ENCODE peak calls at places on chromosome 21, in seven cellular contexts. Y, O, R, A, I, M and C are unnamed samples.
A peak's percentile ranks its signal among the peaks of the same experiment; 100 is the strongest.

GRCh38 chr21:25636727-25637126 is 2.3 kb upstream of the JAM2 start:
- DNase-seq in O (no peak), M (no peak), Y (no peak), I (no peak), R (no peak), A (no peak), C (no peak)

GRCh38 chr21:25701529-25701928 is 33.2 kb downstream of the ATP5PF start:
- DNase-seq in M (no peak), A (no peak), Y (no peak), R (no peak), I (no peak), O (no peak), C (no peak)

GRCh38 chr21:45852886-45853400 is 128.6 kb upstream of the COL6A1 start:
- DNase-seq in M (no peak), O (no peak), I (no peak), Y (no peak), A (no peak), R (no peak), C (no peak)

GRCh38 chr21:20110368-20110767 is 887.8 kb upstream of the NCAM2 start:
- DNase-seq in O (no peak), Y (no peak), I (no peak), R (no peak), M (no peak), A (no peak), C (no peak)

GRCh38 chr21:26715878-26716506 is 129.2 kb downstream of the ADAMTS1 start:
- DNase-seq in R (peak; percentile 6), M (peak; percentile 48), O (peak; percentile 8), Y (no peak), I (peak; percentile 45), A (peak; percentile 79), C (peak; percentile 3)

GRCh38 chr21:44931137-44931500 is 8.7 kb upstream of the SLX9 start:
- DNase-seq in Y (no peak), A (no peak), R (no peak), I (no peak), O (no peak), M (peak; percentile 49), C (no peak)

GRCh38 chr21:34595457-34595856 is 19.5 kb downstream of the RCAN1 start:
- DNase-seq in O (no peak), M (no peak), R (peak; percentile 57), I (no peak), Y (no peak), A (peak; percentile 28), C (no peak)

GRCh38 chr21:42003051-42003461 is 7.1 kb downstream of the ZBTB21 start:
- DNase-seq in A (no peak), M (no peak), R (no peak), O (no peak), Y (no peak), I (no peak), C (no peak)

GRCh38 chr21:17780539-17780938 is 38.6 kb downstream of the C21orf91 start:
- DNase-seq in I (no peak), R (no peak), O (no peak), M (no peak), Y (peak; percentile 95), A (no peak), C (no peak)

GRCh38 chr21:25925064-25925463 is 190.3 kb downstream of the GABPA start:
- DNase-seq in Y (no peak), A (no peak), M (no peak), R (no peak), O (no peak), I (no peak), C (no peak)

GRCh38 chr21:35924714-35925301 is 135.5 kb downstream of the SETD4 start:
- DNase-seq in O (no peak), R (no peak), A (no peak), I (peak; percentile 23), Y (no peak), M (no peak), C (no peak)
- TF ChIP-seq TAF1 in O (no peak), R (no peak), A (no peak), I (no peak), Y (no peak), M (no peak), C (no peak)

DNA sequence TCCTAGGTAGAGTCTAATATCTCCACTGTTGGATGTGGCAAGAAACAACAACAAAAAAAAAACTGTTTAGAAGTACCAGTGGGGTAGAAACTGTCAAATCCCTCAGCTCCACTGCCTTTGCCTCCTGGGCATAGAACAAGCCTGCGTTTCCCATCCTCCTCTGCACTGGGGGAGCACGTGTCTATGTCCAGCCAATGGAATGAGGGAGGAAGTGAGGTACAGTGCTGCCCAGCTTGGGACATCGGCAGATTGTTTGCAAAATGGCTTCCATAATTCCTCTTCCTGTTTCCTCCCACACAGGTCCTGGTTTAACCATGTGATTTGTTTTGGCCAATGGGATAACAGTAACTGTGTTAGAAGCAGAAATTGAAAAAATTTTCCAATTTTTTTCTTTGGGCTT is 39.1 kb downstream of the PSMG1 start:
- DNase-seq in M (no peak), O (no peak), I (peak; percentile 63), Y (no peak), R (no peak), A (no peak), C (no peak)
- TF ChIP-seq TAF1 in M (no peak), O (no peak), I (no peak), Y (no peak), R (no peak), A (no peak), C (no peak)

DNA sequence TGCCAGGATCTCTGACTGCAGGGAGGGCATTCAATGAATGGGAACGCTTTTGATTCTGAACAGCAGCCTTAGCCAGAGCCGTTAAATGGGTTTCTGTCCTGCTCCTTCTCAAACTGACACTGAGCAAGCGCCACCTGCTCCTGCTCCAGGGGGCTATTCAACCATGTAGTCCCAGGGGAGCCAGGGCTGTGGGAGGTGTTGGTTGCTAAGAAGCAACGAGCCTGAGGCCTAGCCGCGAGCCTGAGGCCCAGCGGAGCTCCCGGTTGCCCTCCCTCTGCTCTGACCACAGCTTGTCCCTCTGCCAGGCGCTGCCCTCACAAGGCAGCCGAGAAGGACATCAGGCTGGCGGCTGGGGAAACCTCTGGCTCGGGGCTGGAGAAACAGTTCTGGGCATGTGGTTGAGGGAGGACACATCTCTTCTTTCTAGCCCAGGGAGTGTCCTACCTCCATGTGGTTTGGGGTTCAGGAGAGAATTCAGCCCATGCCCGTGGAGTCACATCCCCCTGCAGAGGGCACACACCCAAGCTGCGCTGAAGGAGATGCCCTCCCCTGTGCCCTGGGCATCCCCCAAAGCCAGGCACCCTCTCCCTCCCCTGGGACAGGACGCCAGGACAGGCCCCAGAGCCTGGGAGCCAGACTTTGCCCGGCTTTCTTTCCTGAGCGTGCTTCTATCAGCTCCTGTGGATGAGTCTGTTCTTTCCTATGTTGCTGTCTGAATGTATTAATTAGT is 18.0 kb downstream of the PCP4 start:
- DNase-seq in R (no peak), O (no peak), Y (no peak), A (no peak), I (no peak), M (peak; percentile 8), C (no peak)
- TF ChIP-seq TAF1 in R (no peak), O (no peak), Y (no peak), A (no peak), I (no peak), M (no peak), C (no peak)

DNA sequence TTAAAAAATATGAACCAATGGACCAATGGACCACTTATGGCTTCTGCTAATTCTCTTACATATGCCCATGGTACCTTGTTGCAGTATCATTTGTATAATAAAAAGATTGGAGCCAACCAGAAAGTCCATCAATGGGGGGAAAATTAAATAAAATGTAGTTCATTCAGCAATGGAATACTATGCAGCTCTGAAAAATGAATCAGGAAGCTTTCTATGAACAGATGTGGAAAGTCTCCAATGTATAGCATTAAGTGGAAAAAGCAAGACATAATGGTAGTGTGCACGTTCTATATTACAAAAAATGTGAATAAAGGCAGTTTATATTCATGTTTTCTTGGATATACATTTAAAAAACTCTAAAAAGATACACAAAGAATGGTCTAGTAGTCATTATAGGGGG is 101.3 kb downstream of the KCNJ15 start:
- DNase-seq in Y (no peak), O (no peak), R (no peak), M (no peak), A (no peak), I (no peak), C (no peak)
- TF ChIP-seq TAF1 in Y (no peak), O (no peak), R (no peak), M (no peak), A (no peak), I (no peak), C (no peak)

DNA sequence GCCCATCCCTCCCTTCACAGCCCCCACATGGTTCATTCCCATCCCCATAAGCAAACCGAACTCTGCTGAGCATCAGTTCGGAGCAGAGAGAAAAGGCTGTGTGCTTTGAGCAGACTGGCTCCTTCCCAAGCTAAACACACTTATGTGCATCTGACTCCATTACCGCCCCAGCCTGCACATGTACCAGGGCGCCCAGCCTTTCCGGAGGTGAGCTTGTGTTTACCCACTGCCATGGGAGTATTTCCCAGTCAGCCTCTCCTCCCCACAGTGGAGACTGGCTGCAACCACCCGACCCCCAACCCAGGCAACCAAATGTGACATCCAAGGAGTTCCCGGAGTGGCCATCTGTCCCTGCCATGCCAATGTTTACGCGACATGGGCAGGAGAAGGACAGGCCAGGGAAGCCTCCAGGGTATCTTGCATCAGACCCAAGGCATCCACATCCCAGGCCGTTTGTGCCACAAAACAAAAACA is 9.4 kb downstream of the TIAM1 start:
- DNase-seq in R (no peak), M (peak; percentile 46), O (no peak), A (no peak), I (no peak), Y (no peak), C (no peak)
- TF ChIP-seq TAF1 in R (no peak), M (no peak), O (no peak), A (no peak), I (no peak), Y (no peak), C (no peak)